ENCODE peak calls at places on chromosomes 3 and 15, in nine cellular contexts. G is bronchial epithelial cell, M is mucosa of descending colon, J is AG09309, X is endothelial cell, E is lower lobe of right lung, O is AG04450, P is A549, R is MM.1S. I is an unnamed sample.

GRCh38 chr3:27324695-27325094 is 44.5 kb downstream of the NEK10 start:
- DNase-seq in J (no peak), P (no peak), O (no peak), G (no peak), X (no peak), M (no peak), E (no peak), R (no peak), I (no peak)

GRCh38 chr3:24145981-24146822 is 201.1 kb downstream of the NR1D2 start:
- DNase-seq in R (no peak), X (no peak), O (peak), P (peak), J (peak), G (peak), E (no peak), M (no peak), I (no peak)

GRCh38 chr3:177150970-177151627 is 46.2 kb downstream of the TBL1XR1 start:
- DNase-seq in P (no peak), J (peak), X (no peak), R (no peak), M (no peak), O (peak), E (no peak), G (peak), I (peak)

GRCh38 chr3:141486735-141487418 is at the start of gene RASA2:
- DNase-seq in G (peak), X (peak), R (peak), J (peak), P (peak), M (peak), E (peak), O (no peak), I (peak)

GRCh38 chr15:80404057-80404718 is at the start of gene ARNT2:
- DNase-seq in G (no peak), P (peak), J (no peak), R (peak), E (peak), O (no peak), M (peak), X (peak), I (peak)

GRCh38 chr3:192884831-192885356 is 32.8 kb downstream of the MB21D2 start:
- DNase-seq in E (no peak), P (no peak), R (no peak), G (no peak), M (no peak), O (no peak), J (no peak), X (no peak), I (no peak)

GRCh38 chr3:59235221-59236012 is 185.6 kb upstream of the CFAP20DC start:
- DNase-seq in X (no peak), R (no peak), J (no peak), E (no peak), G (no peak), O (no peak), P (no peak), M (no peak), I (peak)

GRCh38 chr15:81391657-81392056 is 17.6 kb upstream of the TMC3 start:
- DNase-seq in X (no peak), M (no peak), O (no peak), R (no peak), E (no peak), P (no peak), J (no peak), G (no peak), I (no peak)

GRCh38 chr15:64155802-64156651 is 4.5 kb downstream of the SNX22 start:
- DNase-seq in E (no peak), M (no peak), X (no peak), J (no peak), R (no peak), G (no peak), O (no peak), P (no peak), I (no peak)

GRCh38 chr3:187131981-187132380 is 7.3 kb downstream of the RPL39L start:
- DNase-seq in G (peak), X (no peak), P (no peak), O (no peak), E (no peak), M (no peak), R (no peak), J (no peak), I (no peak)

GRCh38 chr3:54755746-54756145 is 172.1 kb downstream of the LRTM1 start:
- DNase-seq in J (peak), R (no peak), G (no peak), P (no peak), O (no peak), X (no peak), M (no peak), E (no peak), I (no peak)

GRCh38 chr3:89227634-89228033 is 120.2 kb downstream of the EPHA3 start:
- DNase-seq in O (no peak), G (no peak), R (no peak), P (no peak), M (no peak), E (no peak), J (no peak), X (no peak), I (no peak)

GRCh38 chr3:101803152-101803782 is 24.3 kb downstream of the NXPE3 start:
- DNase-seq in R (peak), M (no peak), P (peak), O (peak), E (no peak), J (peak), G (peak), X (peak), I (peak)

GRCh38 chr15:35753486-35753885 is 207.5 kb upstream of the DPH6 start:
- DNase-seq in O (peak), E (no peak), R (no peak), P (no peak), X (no peak), J (peak), M (no peak), G (peak), I (no peak)

GRCh38 chr15:93121994-93122910 is 33.2 kb upstream of the RGMA start:
- DNase-seq in X (no peak), J (no peak), O (no peak), E (no peak), M (no peak), G (no peak), R (peak), P (no peak), I (no peak)

GRCh38 chr3:11933529-11933928 is 70.7 kb upstream of the SYN2 start:
- DNase-seq in J (no peak), G (no peak), O (no peak), X (no peak), E (no peak), M (no peak), P (no peak), R (no peak), I (no peak)

GRCh38 chr3:110955301-110955880 is 116.2 kb upstream of the NECTIN3 start:
- DNase-seq in R (no peak), P (no peak), O (no peak), E (no peak), G (peak), X (no peak), M (no peak), J (no peak), I (no peak)

GRCh38 chr3:149282322-149282721 is 51.1 kb downstream of the TM4SF18 start:
- DNase-seq in M (no peak), G (no peak), R (no peak), J (no peak), E (no peak), O (no peak), P (no peak), X (no peak), I (no peak)

GRCh38 chr3:130925628-130926027 is 31.7 kb downstream of the ATP2C1 start:
- DNase-seq in P (no peak), X (no peak), G (no peak), E (no peak), M (no peak), R (no peak), O (no peak), J (no peak), I (no peak)

GRCh38 chr3:169400874-169401273 is 262.6 kb downstream of the MECOM start:
- DNase-seq in M (no peak), O (no peak), J (no peak), R (no peak), X (no peak), P (no peak), G (no peak), E (no peak), I (no peak)

GRCh38 chr3:45965281-45966052 is 22.2 kb downstream of the CXCR6 start:
- DNase-seq in O (no peak), P (no peak), M (no peak), X (no peak), E (no peak), J (no peak), R (no peak), G (no peak), I (no peak)

GRCh38 chr3:188468672-188469071 is 314.7 kb downstream of the LPP start:
- DNase-seq in M (no peak), G (no peak), R (no peak), J (no peak), E (no peak), X (no peak), P (no peak), O (no peak), I (no peak)

GRCh38 chr3:72127843-72128242 is 342.9 kb upstream of the PROK2 start:
- DNase-seq in O (no peak), J (no peak), X (no peak), E (no peak), M (no peak), P (no peak), G (peak), R (no peak), I (no peak)

GRCh38 chr3:50453907-50454306 is 49.5 kb downstream of the CACNA2D2 start:
- DNase-seq in O (no peak), J (no peak), M (no peak), R (no peak), G (no peak), X (no peak), E (no peak), P (no peak), I (no peak)

GRCh38 chr15:33030315-33030714 is 164.2 kb downstream of the FMN1 start:
- DNase-seq in E (no peak), P (no peak), R (no peak), X (no peak), M (no peak), G (no peak), J (no peak), O (no peak), I (no peak)

GRCh38 chr3:195208631-195209030 is 62.3 kb downstream of the XXYLT1 start:
- DNase-seq in E (no peak), M (no peak), O (no peak), J (no peak), X (no peak), R (no peak), G (no peak), P (no peak), I (no peak)

GRCh38 chr3:108410531-108410984 is 99.8 kb downstream of the MYH15 start:
- DNase-seq in E (peak), O (no peak), P (no peak), R (no peak), M (peak), J (no peak), X (no peak), G (no peak), I (no peak)

GRCh38 chr3:67517781-67518180 is 136.6 kb downstream of the SUCLG2 start:
- DNase-seq in R (no peak), M (no peak), X (no peak), J (no peak), G (no peak), O (no peak), E (no peak), P (no peak), I (no peak)

GRCh38 chr3:82685761-82686160 is 924.3 kb upstream of the GBE1 start:
- DNase-seq in X (no peak), E (no peak), J (no peak), M (no peak), G (no peak), O (no peak), R (no peak), P (no peak), I (no peak)

GRCh38 chr3:32372213-32372490 is 19.5 kb upstream of the CMTM7 start:
- DNase-seq in G (no peak), R (no peak), J (no peak), E (no peak), O (no peak), P (no peak), X (no peak), M (no peak), I (no peak)

GRCh38 chr15:39266882-39267281 is 314.0 kb upstream of the THBS1 start:
- DNase-seq in X (no peak), P (no peak), G (peak), M (no peak), O (no peak), R (no peak), J (no peak), E (no peak), I (no peak)

GRCh38 chr3:14204605-14205284 is 26.1 kb downstream of the LSM3 start:
- DNase-seq in E (no peak), M (peak), J (no peak), O (no peak), G (no peak), R (no peak), X (no peak), P (no peak), I (no peak)

GRCh38 chr3:190739726-190740230 is 122.7 kb downstream of the GMNC start:
- DNase-seq in P (no peak), R (no peak), G (peak), E (no peak), J (no peak), O (no peak), X (no peak), M (no peak), I (no peak)

GRCh38 chr15:76196949-76197315 is 114.3 kb downstream of the ETFA start:
- DNase-seq in R (no peak), E (peak), G (no peak), X (no peak), P (no peak), O (no peak), M (peak), J (no peak), I (no peak)

GRCh38 chr15:76198456-76199105 is 112.7 kb downstream of the ETFA start:
- DNase-seq in P (no peak), M (no peak), X (no peak), J (no peak), G (no peak), R (no peak), E (no peak), O (no peak), I (no peak)

GRCh38 chr15:76197703-76198455 is 113.4 kb downstream of the ETFA start:
- DNase-seq in M (peak), E (peak), X (no peak), J (no peak), R (no peak), P (no peak), O (no peak), G (peak), I (no peak)

GRCh38 chr15:76195506-76196285 is 115.6 kb downstream of the ETFA start:
- DNase-seq in G (no peak), O (no peak), P (no peak), E (peak), X (no peak), J (no peak), R (no peak), M (peak), I (no peak)

DNA sequence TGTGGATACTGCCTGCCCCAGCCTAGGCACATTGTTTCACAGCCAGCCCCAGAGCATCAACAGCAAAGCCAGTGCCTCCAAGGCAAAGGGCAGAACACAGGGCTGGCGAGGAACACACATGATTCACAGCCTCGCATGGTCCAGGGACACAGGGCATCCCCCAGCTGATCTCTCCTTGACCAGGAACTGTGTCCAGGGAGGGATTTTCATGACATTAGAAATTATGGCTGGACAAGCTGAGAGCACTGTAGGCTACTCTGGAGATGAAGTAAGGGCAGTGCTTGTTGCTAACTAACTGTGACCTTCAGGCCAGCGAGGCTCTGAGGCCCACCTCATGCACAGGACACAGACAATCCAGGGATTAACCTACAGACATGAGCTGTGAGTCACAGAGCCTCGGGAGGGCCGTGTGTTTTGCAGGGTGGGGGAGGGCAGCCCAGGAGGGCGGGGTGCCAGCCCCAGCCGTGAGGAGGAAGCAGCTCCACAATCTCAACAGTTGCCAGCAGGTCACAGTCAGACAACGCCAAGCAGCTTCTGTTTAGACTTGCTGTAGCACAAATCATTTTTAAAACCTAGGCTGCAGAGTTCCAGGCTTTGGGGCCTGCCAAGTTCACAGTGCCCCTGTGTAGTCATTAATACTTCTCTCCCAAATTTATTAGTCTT is 114.9 kb downstream of the ETFA start:
- DNase-seq in R (no peak), M (peak), E (peak), O (peak), P (peak), X (no peak), J (peak), G (peak), I (no peak)
- TF ChIP-seq CTCF in R (no peak), M (no peak), E (no peak), O (no peak), P (no peak), X (no peak), J (no peak), G (peak), I (no peak)

DNA sequence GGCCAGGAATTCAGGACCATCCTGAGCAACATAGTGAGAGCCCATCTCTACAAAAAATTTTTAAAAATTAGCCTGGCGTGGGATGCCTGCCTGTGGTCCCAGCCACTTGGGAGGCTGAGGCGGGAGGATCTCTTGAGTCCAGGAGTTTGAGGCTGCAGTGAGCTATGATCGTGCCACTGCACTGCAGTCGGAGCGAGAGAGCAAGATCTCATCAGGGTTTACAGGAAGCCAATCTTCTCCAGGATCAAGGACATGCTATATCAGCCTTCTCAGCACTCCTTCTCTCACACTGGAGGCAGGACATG is 451 bp upstream of the STOML1 start:
- DNase-seq in G (no peak), X (no peak), P (no peak), O (no peak), M (no peak), R (no peak), E (no peak), J (no peak), I (no peak)
- TF ChIP-seq CTCF in G (no peak), X (peak), P (no peak), O (no peak), M (no peak), R (no peak), E (peak), J (no peak), I (no peak)

GRCh38 chr3:171376125-171376947 is 83.9 kb downstream of the TNIK start:
- DNase-seq in P (no peak), O (no peak), G (peak), J (no peak), M (no peak), X (no peak), R (peak), E (no peak), I (no peak)
- TF ChIP-seq CTCF in P (no peak), O (no peak), G (no peak), J (no peak), M (no peak), X (no peak), R (no peak), E (no peak), I (no peak)

DNA sequence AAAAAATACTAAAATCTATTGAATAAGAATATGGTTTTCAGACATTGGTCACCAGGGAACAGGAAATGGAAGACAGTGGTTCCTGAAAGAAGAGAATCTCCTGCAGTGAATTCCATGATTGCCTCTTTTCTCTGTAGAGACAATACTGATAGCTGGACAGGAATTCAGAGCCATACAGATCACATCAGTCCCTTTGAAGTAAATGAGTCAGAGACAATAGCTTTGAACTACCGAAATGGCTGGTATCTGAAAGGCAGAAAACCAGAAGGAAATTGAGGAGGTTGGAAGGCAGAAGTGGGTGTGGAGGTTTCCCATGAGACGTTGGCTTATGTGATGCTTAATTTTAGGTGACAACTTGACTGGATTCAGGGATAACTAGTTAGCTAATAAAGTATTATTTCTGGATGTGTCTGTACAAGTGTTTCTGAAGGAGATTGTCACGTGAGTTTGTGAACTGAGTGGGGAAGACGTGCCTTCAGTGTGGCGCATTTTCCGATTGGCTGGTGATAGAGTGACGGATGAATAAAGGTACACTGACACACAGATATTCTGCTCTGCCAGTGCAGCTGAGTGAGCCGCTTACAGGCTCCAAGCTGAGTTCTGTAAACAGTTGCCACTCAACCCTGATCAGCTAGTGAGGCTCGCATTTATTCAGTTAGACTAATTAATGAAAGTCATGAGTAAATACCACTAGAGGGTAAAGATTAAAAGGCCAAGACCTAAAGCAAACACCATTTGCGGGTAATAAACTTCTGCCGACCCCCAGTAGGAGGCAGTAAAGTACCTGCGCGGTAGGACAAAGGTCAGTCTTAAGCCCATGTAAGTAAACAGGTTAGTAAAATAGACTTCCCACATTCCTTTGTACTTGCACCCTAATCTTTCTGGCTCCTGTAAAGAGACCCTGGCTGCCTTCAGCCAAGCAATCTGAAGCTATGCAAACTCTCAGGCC is 1298.6 kb downstream of the SI start:
- DNase-seq in O (no peak), M (no peak), G (no peak), P (no peak), E (no peak), J (no peak), R (no peak), X (no peak), I (no peak)
- TF ChIP-seq CTCF in O (no peak), M (no peak), G (no peak), P (no peak), E (no peak), J (no peak), R (peak), X (no peak), I (peak)

DNA sequence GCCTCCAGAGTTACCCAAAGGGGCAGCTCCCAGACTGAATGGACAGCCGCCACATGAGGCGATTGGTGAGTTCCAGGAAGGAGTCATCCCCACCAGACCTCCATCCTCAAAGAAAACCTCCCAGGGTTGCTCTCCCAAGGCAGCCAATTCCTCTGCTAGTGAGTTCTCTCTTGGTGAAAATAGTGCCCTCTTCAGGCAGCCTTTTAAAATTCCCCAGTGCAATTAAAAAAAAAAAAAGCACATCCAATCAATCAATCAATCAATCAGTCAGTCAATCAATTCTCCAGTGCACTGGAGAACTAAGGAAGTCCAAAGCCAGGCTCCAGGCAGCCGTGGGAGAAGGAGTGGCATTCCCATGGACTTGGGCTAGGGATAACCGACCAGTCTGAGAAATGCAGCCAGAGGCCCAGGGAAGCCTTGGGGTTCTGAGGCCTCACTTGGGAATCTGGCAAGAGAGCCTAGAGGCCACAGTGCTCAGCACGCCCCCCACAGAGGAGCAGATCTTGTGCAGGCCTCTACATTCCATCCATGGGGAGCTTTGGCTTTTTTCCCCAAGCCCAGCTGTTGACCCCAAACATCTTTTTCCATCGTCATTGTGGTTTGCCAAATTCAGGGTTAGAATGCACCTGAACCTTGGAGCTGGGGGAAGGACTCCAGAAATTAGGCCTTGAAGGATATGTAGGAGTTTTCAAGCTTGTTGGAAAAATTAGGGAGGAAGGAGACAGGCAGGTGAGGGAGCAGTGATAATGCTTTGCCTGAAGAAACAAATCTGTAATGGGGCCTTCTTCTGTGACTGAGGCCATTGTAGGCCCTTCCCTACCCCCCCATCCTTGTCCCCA is 4.8 kb downstream of the PAQR5 start:
- DNase-seq in P (peak), O (no peak), E (no peak), J (no peak), X (no peak), R (no peak), M (no peak), G (no peak), I (no peak)
- TF ChIP-seq CTCF in P (peak), O (peak), E (peak), J (peak), X (peak), R (peak), M (peak), G (peak), I (peak)